ENCODE peak calls at places on chromosomes 7 and 10, in nine cellular contexts. Y is transverse colon, B is fibroblast of lung, K is Panc1, T is ascending aorta, M is SJSA1, P is esophagus muscularis mucosa, D is suprapubic skin, U is hepatocyte. S is an unnamed sample.

GRCh38 chr10:111034598-111035310 is 42.1 kb upstream of the ADRA2A start:
- DNase-seq in Y (no peak), B (peak; percentile 49), K (no peak), T (no peak), M (peak; percentile 42), P (no peak), D (no peak), U (no peak), S (no peak)

GRCh38 chr10:71188201-71188600 is 24.2 kb upstream of the UNC5B start:
- DNase-seq in Y (no peak), B (no peak), K (no peak), T (no peak), M (no peak), P (no peak), D (no peak), U (no peak), S (no peak)

GRCh38 chr10:19791032-19791431 is 25.2 kb upstream of the PLXDC2 start:
- DNase-seq in Y (no peak), B (peak; percentile 18), K (no peak), T (no peak), M (no peak), P (no peak), D (no peak), U (no peak), S (no peak)

GRCh38 chr10:90306187-90306586 is 551.7 kb downstream of the HTR7 start:
- DNase-seq in Y (no peak), B (peak; percentile 97), K (peak; percentile 96), T (no peak), M (peak; percentile 87), P (no peak), D (no peak), U (no peak), S (no peak)

GRCh38 chr7:45098983-45099839 is 10.4 kb upstream of the NACAD start:
- DNase-seq in Y (no peak), B (no peak), K (no peak), T (no peak), M (no peak), P (no peak), D (no peak), U (no peak), S (no peak)

GRCh38 chr10:122363722-122364463 is 10.6 kb upstream of the PLEKHA1 start:
- DNase-seq in Y (no peak), B (peak; percentile 20), K (no peak), T (no peak), M (no peak), P (peak; percentile 91), D (no peak), U (no peak), S (no peak)

GRCh38 chr10:22479419-22479818 is 134.1 kb downstream of the SPAG6 start:
- DNase-seq in Y (no peak), B (no peak), K (no peak), T (no peak), M (no peak), P (no peak), D (no peak), U (no peak), S (no peak)

GRCh38 chr10:43616697-43617370 is 10.6 kb downstream of the ZNF485 start:
- DNase-seq in Y (no peak), B (no peak), K (no peak), T (no peak), M (no peak), P (no peak), D (no peak), U (no peak), S (no peak)

GRCh38 chr7:39950473-39951155 is 558 bp downstream of the CDK13 start:
- DNase-seq in Y (peak; percentile 56), B (peak; percentile 48), K (no peak), T (no peak), M (peak; percentile 65), P (no peak), D (no peak), U (peak; percentile 65), S (no peak)

GRCh38 chr7:40299097-40299496 is 164.3 kb downstream of the SUGCT start:
- DNase-seq in Y (no peak), B (peak; percentile 98), K (no peak), T (no peak), M (peak; percentile 74), P (no peak), D (no peak), U (peak; percentile 3), S (no peak)

GRCh38 chr7:30937426-30937825 is 25.8 kb downstream of the AQP1 start:
- DNase-seq in Y (peak; percentile 76), B (no peak), K (no peak), T (no peak), M (no peak), P (no peak), D (no peak), U (no peak), S (no peak)

GRCh38 chr10:48496831-48497792 is 107.8 kb downstream of the ARHGAP22 start:
- DNase-seq in Y (no peak), B (peak; percentile 80), K (no peak), T (no peak), M (peak; percentile 28), P (peak; percentile 89), D (no peak), U (peak; percentile 60), S (no peak)

GRCh38 chr7:36227223-36227622 is 74.2 kb downstream of the EEPD1 start:
- DNase-seq in Y (peak; percentile 54), B (peak; percentile 81), K (no peak), T (no peak), M (peak; percentile 54), P (no peak), D (peak; percentile 82), U (peak; percentile 36), S (peak; percentile 28)

GRCh38 chr10:115953203-115953602 is 319.8 kb downstream of the GFRA1 start:
- DNase-seq in Y (no peak), B (no peak), K (no peak), T (no peak), M (peak; percentile 61), P (no peak), D (no peak), U (no peak), S (no peak)

GRCh38 chr10:128915630-128916029 is 551.4 kb upstream of the MGMT start:
- DNase-seq in Y (no peak), B (no peak), K (no peak), T (no peak), M (no peak), P (no peak), D (no peak), U (no peak), S (no peak)

DNA sequence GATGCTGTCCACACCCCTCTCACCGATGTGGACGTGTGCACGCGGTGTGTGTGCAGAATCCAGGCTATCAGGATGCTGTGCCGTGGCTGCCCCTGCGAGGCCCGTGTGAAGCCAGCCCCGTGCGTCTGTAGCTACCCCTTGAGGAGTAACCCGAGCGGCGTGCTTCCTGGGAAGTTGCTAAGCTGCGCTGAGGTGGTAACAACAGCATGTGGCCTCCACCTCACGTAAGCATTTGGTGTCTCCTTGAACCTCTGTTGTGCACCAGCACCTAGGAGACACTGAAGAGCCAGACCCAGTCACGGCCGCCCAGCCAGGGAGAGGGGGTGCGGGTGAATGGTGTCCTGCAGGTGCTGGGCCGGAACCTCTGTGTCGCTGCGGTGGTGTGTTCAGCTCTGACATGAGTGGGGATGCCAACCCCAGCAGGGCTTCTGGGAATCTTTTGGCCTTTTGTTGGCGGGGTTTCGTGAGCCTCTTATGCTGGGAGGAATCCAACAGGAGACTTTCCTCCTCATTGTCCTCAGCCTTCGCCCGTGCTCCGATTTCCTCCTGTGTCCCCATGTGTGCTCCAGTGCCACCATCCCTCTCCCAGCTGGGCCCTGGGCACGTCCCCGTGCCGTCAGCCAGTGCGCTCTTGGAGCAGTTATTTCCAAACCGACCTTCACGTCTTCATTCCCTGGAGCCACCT is 60.4 kb downstream of the DNAJB6 start:
- DNase-seq in Y (no peak), B (no peak), K (no peak), T (no peak), M (no peak), P (no peak), D (no peak), U (no peak), S (no peak)
- H3K27ac ChIP-seq in Y (peak overlapping the region; percentile 6), B (peak overlapping the region; percentile 76), K (no peak overlapping the region), T (peak overlapping the region; percentile 82), M (no peak overlapping the region), P (peak overlapping the region; percentile 13), D (peak overlapping the region; percentile 44), U (peak overlapping the region; percentile 79), S (peak overlapping the region; percentile 60)

GRCh38 chr7:6436385-6436685 is 11.4 kb downstream of the DAGLB start:
- DNase-seq in Y (no peak), B (no peak), K (no peak), T (no peak), M (no peak), P (no peak), D (no peak), U (no peak), S (no peak)
- H3K36me3 ChIP-seq in Y (no peaks in the 10 kb centered on the region), B (peaks cover 12% of the 10 kb centered on the region), K (peaks cover 4% of the 10 kb centered on the region), T (peaks cover 9% of the 10 kb centered on the region), M (peaks cover 57% of the 10 kb centered on the region), P (peaks cover 33% of the 10 kb centered on the region), D (peaks cover 6% of the 10 kb centered on the region), U (no peaks in the 10 kb centered on the region), S (no peaks in the 10 kb centered on the region)

GRCh38 chr7:148791506-148791905 is 92.6 kb downstream of the EZH2 start:
- DNase-seq in Y (no peak), B (no peak), K (no peak), T (no peak), M (no peak), P (no peak), D (no peak), U (no peak), S (no peak)

GRCh38 chr7:148787571-148788295 is 89.0 kb downstream of the CUL1 start:
- DNase-seq in Y (no peak), B (no peak), K (no peak), T (no peak), M (no peak), P (no peak), D (no peak), U (no peak), S (no peak)

GRCh38 chr7:148789228-148789627 is 90.5 kb downstream of the CUL1 start:
- DNase-seq in Y (no peak), B (no peak), K (no peak), T (no peak), M (no peak), P (no peak), D (no peak), U (no peak), S (no peak)

GRCh38 chr7:148790850-148791249 is 92.1 kb downstream of the CUL1 start:
- DNase-seq in Y (no peak), B (no peak), K (no peak), T (no peak), M (no peak), P (no peak), D (no peak), U (no peak), S (no peak)

DNA sequence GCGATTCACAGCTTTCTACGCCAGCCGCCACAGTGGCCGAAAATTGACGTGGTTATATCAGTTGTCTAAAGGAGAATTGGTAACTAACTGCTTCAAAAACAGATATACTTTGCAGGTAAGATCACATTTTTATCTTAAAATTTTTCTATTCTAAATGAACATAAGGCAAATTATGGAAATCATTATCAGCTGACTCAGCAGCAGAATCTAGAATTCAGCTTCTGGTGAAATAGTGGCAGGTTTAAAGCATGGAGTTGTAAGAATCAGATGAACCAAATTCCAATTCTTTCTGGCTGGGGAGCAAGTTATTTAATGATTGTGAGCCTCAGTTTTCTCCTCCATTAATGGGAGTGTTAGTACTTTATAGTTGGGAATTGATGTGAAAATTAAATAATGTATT is 91.6 kb downstream of the CUL1 start:
- DNase-seq in Y (no peak), B (no peak), K (no peak), T (no peak), M (no peak), P (no peak), D (no peak), U (no peak), S (no peak)
- H3K27ac ChIP-seq in Y (no peak overlapping the region), B (no peak overlapping the region), K (no peak overlapping the region), T (no peak overlapping the region), M (no peak overlapping the region), P (no peak overlapping the region), D (no peak overlapping the region), U (no peak overlapping the region), S (no peak overlapping the region)

GRCh38 chr10:96613565-96613964 is 26.8 kb upstream of the TM9SF3 start:
- DNase-seq in Y (no peak), B (no peak), K (no peak), T (no peak), M (no peak), P (no peak), D (no peak), U (peak; percentile 34), S (no peak)
- H3K36me3 ChIP-seq in Y (no peaks in the 10 kb centered on the region), B (no peaks in the 10 kb centered on the region), K (no peaks in the 10 kb centered on the region), T (no peaks in the 10 kb centered on the region), M (no peaks in the 10 kb centered on the region), P (no peaks in the 10 kb centered on the region), D (no peaks in the 10 kb centered on the region), U (no peaks in the 10 kb centered on the region), S (no peaks in the 10 kb centered on the region)

S was measured in tibial nerve.